ENCODE peak calls at places on chromosomes 4 and X, in four cellular contexts. Z is lower leg skin, V is endothelial cell of umbilical vein, I is stomach. D is an unnamed sample.

GRCh38 chr4:122553432-122553831 is 67.4 kb downstream of the IL21 start:
- DNase-seq in Z (no peak), V (no peak), I (no peak), D (no peak)

GRCh38 chrX:47148946-47149345 is 3.9 kb downstream of the RBM10 start:
- DNase-seq in Z (peak; percentile 39), V (peak; percentile 68), I (no peak), D (no peak)

GRCh38 chr4:71009796-71010588 is 16.5 kb downstream of the DCK start:
- DNase-seq in Z (no peak), V (peak; percentile 67), I (no peak), D (no peak)

GRCh38 chr4:62210521-62210920 is 1010.4 kb downstream of the ADGRL3 start:
- DNase-seq in Z (no peak), V (no peak), I (no peak), D (no peak)

GRCh38 chr4:140344621-140345020 is 28.8 kb upstream of the SCOC start:
- DNase-seq in Z (no peak), V (no peak), I (no peak), D (no peak)

GRCh38 chrX:77448170-77448569 is 981 bp downstream of the FGF16 start:
- DNase-seq in Z (no peak), V (no peak), I (no peak), D (no peak)

GRCh38 chr4:71338846-71339593 is at the start of gene SLC4A4:
- DNase-seq in Z (no peak), V (no peak), I (no peak), D (no peak)

GRCh38 chr4:40731792-40732245 is 17.9 kb upstream of the NSUN7 start:
- DNase-seq in Z (no peak), V (peak; percentile 49), I (peak; percentile 60), D (no peak)

GRCh38 chr4:27018910-27019309 is 158.3 kb downstream of the STIM2 start:
- DNase-seq in Z (no peak), V (no peak), I (no peak), D (no peak)

GRCh38 chr4:149715822-149716585 is 99.6 kb downstream of the IQCM start:
- DNase-seq in Z (no peak), V (no peak), I (no peak), D (no peak)

GRCh38 chrX:34629572-34629971 is 27.5 kb downstream of the TMEM47 start:
- DNase-seq in Z (no peak), V (no peak), I (no peak), D (no peak)

GRCh38 chr4:82017680-82018079 is 356.1 kb downstream of the HNRNPD start:
- DNase-seq in Z (no peak), V (peak; percentile 7), I (no peak), D (no peak)

GRCh38 chrX:132401935-132402334 is 86.9 kb downstream of the MBNL3 start:
- DNase-seq in Z (no peak), V (no peak), I (no peak), D (no peak)

GRCh38 chrX:106649523-106650428 is 38.0 kb downstream of the RADX start:
- DNase-seq in Z (no peak), V (no peak), I (no peak), D (no peak)

GRCh38 chr4:36328130-36328529 is 46.7 kb downstream of the DTHD1 start:
- DNase-seq in Z (no peak), V (no peak), I (no peak), D (no peak)

GRCh38 chr4:11773798-11774197 is 345.1 kb upstream of the HS3ST1 start:
- DNase-seq in Z (no peak), V (no peak), I (no peak), D (no peak)

GRCh38 chr4:137909910-137910309 is 332.2 kb downstream of the SLC7A11 start:
- DNase-seq in Z (no peak), V (no peak), I (no peak), D (no peak)

GRCh38 chrX:18962329-18962728 is 21.6 kb downstream of the PHKA2 start:
- DNase-seq in Z (peak; percentile 46), V (no peak), I (no peak), D (no peak)

GRCh38 chr4:60897415-60897814 is 302.7 kb upstream of the ADGRL3 start:
- DNase-seq in Z (no peak), V (no peak), I (no peak), D (no peak)

GRCh38 chr4:184330008-184330400 is 112.3 kb upstream of the ENPP6 start:
- DNase-seq in Z (peak; percentile 92), V (no peak), I (no peak), D (no peak)

GRCh38 chr4:105944535-105944934 is 49.3 kb downstream of the NPNT start:
- DNase-seq in Z (no peak), V (no peak), I (no peak), D (no peak)

GRCh38 chrX:1491851-1492349 is 39.2 kb upstream of the ASMTL start:
- DNase-seq in Z (peak; percentile 58), V (no peak), I (no peak), D (no peak)

GRCh38 chr4:154084864-154085263 is 296.0 kb upstream of the SFRP2 start:
- DNase-seq in Z (no peak), V (no peak), I (no peak), D (no peak)

GRCh38 chr4:160194716-160195115 is 1091.8 kb downstream of the RAPGEF2 start:
- DNase-seq in Z (no peak), V (no peak), I (no peak), D (no peak)

GRCh38 chr4:5734841-5735240 is 23.8 kb downstream of the EVC start:
- DNase-seq in Z (no peak), V (no peak), I (no peak), D (no peak)

GRCh38 chrX:38052096-38052495 is 45.7 kb downstream of the SYTL5 start:
- DNase-seq in Z (no peak), V (peak; percentile 35), I (no peak), D (no peak)

GRCh38 chr4:64584981-64585557 is 175.8 kb upstream of the TECRL start:
- DNase-seq in Z (no peak), V (peak; percentile 17), I (no peak), D (no peak)

GRCh38 chr4:113979157-113979972 is at the start of gene ARSJ:
- DNase-seq in Z (peak; percentile 87), V (peak; percentile 82), I (peak; percentile 56), D (peak; percentile 19)

GRCh38 chr4:153112071-153112460 is 92.2 kb upstream of the TRIM2 start:
- DNase-seq in Z (peak; percentile 83), V (no peak), I (no peak), D (no peak)

GRCh38 chr4:188779586-188779985 is 640.3 kb downstream of the TRIML1 start:
- DNase-seq in Z (no peak), V (no peak), I (no peak), D (no peak)

GRCh38 chrX:22134681-22135080 is 102.6 kb downstream of the PHEX start:
- DNase-seq in Z (no peak), V (peak; percentile 73), I (no peak), D (no peak)

GRCh38 chr4:85658766-85659439 is 184.0 kb downstream of the ARHGAP24 start:
- DNase-seq in Z (no peak), V (no peak), I (no peak), D (no peak)

GRCh38 chr4:77538574-77539157 is 67.0 kb upstream of the CXCL13 start:
- DNase-seq in Z (no peak), V (peak; percentile 5), I (peak; percentile 86), D (no peak)

GRCh38 chr4:12041828-12042227 is 613.1 kb upstream of the HS3ST1 start:
- DNase-seq in Z (no peak), V (no peak), I (no peak), D (no peak)

GRCh38 chr4:185966997-185967775 is 101.8 kb upstream of the TLR3 start:
- DNase-seq in Z (no peak), V (peak; percentile 6), I (no peak), D (no peak)

DNA sequence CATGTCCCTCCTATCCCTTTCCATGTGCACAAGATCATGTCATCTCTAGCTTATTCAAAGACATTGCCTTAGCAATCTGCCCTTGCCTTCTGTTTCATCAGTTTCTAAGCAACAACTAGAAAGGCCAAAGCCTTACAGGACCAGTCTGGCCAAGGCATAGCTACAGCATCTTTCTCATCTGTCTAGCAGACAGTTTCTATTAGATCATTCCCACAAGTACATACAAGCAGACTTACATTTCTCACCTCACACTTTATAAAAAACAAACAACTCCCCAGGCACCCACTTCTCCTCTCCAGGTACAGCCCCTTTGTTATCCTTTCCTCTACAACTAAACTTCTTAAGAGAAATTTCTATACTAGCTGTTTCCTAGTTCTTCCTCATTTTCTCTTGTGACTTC is 188.7 kb upstream of the AADAT start:
- DNase-seq in Z (no peak), V (no peak), I (no peak), D (no peak)
- TF ChIP-seq POLR2A in Z (no peak), V (no peak), I (no peak), D (no peak)

GRCh38 chr4:39178706-39179105 is 3.6 kb upstream of the WDR19 start:
- DNase-seq in Z (no peak), V (no peak), I (no peak), D (no peak)

GRCh38 chr4:39179681-39180080 is 2.6 kb upstream of the WDR19 start:
- DNase-seq in Z (no peak), V (no peak), I (no peak), D (no peak)

GRCh38 chr4:39181520-39181904 is 817 bp upstream of the WDR19 start:
- DNase-seq in Z (no peak), V (no peak), I (no peak), D (no peak)

DNA sequence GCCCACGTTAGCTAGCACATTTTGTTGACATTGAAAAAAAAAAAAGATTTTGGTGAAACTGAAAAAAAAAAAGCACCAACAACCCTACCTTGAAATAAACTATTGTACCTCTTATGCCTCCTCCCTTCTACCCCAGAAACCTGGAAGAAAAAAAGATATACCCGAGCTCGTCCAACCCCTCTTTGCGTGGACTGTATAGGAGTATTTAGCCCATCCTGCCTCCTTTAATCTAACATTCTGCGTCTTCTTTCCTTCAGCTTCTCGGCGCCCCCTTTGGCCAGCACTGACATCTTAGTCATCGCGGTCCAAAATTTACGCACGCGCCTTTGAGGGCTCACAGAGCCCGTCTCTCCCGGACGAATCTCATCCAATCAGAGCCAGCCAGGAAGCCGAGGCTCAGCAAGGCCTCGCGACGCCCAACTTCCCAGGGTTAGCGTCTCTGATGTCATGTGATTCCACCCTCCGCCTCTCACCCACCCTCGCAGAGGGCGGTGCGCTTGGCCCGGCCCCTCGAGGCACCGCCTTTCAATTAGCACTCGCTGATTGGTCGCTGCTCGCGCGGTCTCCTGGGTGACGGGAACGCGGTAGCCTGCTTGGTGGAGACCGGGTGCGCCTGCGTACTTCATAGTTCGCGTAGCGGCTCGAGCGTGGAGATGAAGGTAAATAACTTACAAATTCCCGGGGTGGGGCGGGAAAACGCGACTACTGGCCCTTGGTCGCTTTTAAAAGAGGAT is at the start of gene WDR19:
- DNase-seq in Z (peak; percentile 100), V (peak; percentile 100), I (peak; percentile 99), D (peak; percentile 71)
- TF ChIP-seq POLR2A in Z (no peak), V (peak; percentile 51), I (no peak), D (no peak)

GRCh38 chr4:30283336-30283735 is 436.8 kb upstream of the PCDH7 start:
- DNase-seq in Z (no peak), V (no peak), I (no peak), D (no peak)
- TF ChIP-seq POLR2A in Z (no peak), V (no peak), I (no peak), D (no peak)

GRCh38 chr4:6986067-6986780 is 56.9 kb upstream of the TADA2B start:
- DNase-seq in Z (peak; percentile 89), V (peak; percentile 73), I (no peak), D (peak; percentile 41)

GRCh38 chr4:6988016-6988715 is 55.0 kb upstream of the TADA2B start:
- DNase-seq in Z (peak; percentile 81), V (no peak), I (no peak), D (no peak)

GRCh38 chr4:6987566-6987920 is 55.6 kb upstream of the TADA2B start:
- DNase-seq in Z (peak; percentile 86), V (no peak), I (no peak), D (no peak)

GRCh38 chr4:6984611-6985115 is 58.5 kb upstream of the TADA2B start:
- DNase-seq in Z (no peak), V (no peak), I (no peak), D (no peak)

GRCh38 chr4:6986781-6987565 is 56.2 kb upstream of the TADA2B start:
- DNase-seq in Z (peak; percentile 98), V (peak; percentile 92), I (peak; percentile 96), D (peak; percentile 76)
- TF ChIP-seq POLR2A in Z (peak; percentile 29), V (peak; percentile 87), I (peak; percentile 52), D (peak; percentile 50)